ENCODE peak calls at places on chromosome 18, in four cellular contexts. L, O, N and X are unnamed samples.

GRCh38 chr18:48669991-48670750 is 131.3 kb downstream of the CTIF start:
- DNase-seq in L (no peak), O (no peak), N (no peak), X (no peak)

GRCh38 chr18:34659579-34660517 is 50.2 kb upstream of the DTNA start:
- DNase-seq in L (peak; percentile 95), O (peak; percentile 74), N (no peak), X (peak; percentile 98)

GRCh38 chr18:46265190-46266156 is 161.3 kb downstream of the HAUS1 start:
- DNase-seq in L (no peak), O (no peak), N (no peak), X (no peak)

GRCh38 chr18:54671291-54671881 is 80.3 kb downstream of the DYNAP start:
- DNase-seq in L (peak; percentile 48), O (no peak), N (peak; percentile 17), X (peak; percentile 65)

GRCh38 chr18:33761363-33761762 is 183.3 kb downstream of the ASXL3 start:
- DNase-seq in L (peak; percentile 23), O (no peak), N (no peak), X (peak; percentile 65)

GRCh38 chr18:59823611-59824195 is 76.1 kb upstream of the PMAIP1 start:
- DNase-seq in L (peak; percentile 82), O (peak; percentile 69), N (no peak), X (peak; percentile 91)

GRCh38 chr18:37493352-37493935 is 72.2 kb downstream of the CELF4 start:
- DNase-seq in L (no peak), O (no peak), N (no peak), X (no peak)

GRCh38 chr18:79487198-79488165 is 91.8 kb downstream of the NFATC1 start:
- DNase-seq in L (no peak), O (no peak), N (no peak), X (no peak)

GRCh38 chr18:49446481-49446880 is 14.0 kb downstream of the DYM start:
- DNase-seq in L (peak; percentile 79), O (no peak), N (no peak), X (no peak)

GRCh38 chr18:48621240-48621639 is 82.4 kb downstream of the CTIF start:
- DNase-seq in L (peak; percentile 82), O (no peak), N (no peak), X (peak; percentile 65)

GRCh38 chr18:21242141-21243040 is at the start of gene GREB1L:
- DNase-seq in L (peak; percentile 66), O (peak; percentile 34), N (no peak), X (peak; percentile 22)

GRCh38 chr18:28504100-28504499 is 327.2 kb upstream of the CDH2 start:
- DNase-seq in L (no peak), O (no peak), N (no peak), X (no peak)

GRCh38 chr18:3401669-3402620 is 48.0 kb upstream of the TGIF1 start:
- DNase-seq in L (no peak), O (no peak), N (no peak), X (no peak)